ENCODE peak calls at places on chromosomes 3 and 15, in four cellular contexts. Q is PC-3, B is right lobe of liver, D is chondrocyte. X is an unnamed sample.

GRCh38 chr15:60444289-60444912 is 34.5 kb downstream of the ICE2 start:
- DNase-seq in B (no peak), D (no peak), Q (peak), X (no peak)

GRCh38 chr3:111989061-111989678 is 9.6 kb upstream of the TAGLN3 start:
- DNase-seq in D (no peak), B (no peak), Q (peak), X (no peak)

GRCh38 chr15:98321916-98322315 is 326.4 kb upstream of the IGF1R start:
- DNase-seq in B (no peak), D (no peak), Q (no peak), X (no peak)

GRCh38 chr15:82093774-82094211 is 48.0 kb upstream of the MEX3B start:
- DNase-seq in D (peak), Q (peak), B (no peak), X (no peak)

GRCh38 chr15:90402230-90402629 is 14.2 kb downstream of the IQGAP1 start:
- DNase-seq in Q (peak), B (no peak), D (no peak), X (peak)

GRCh38 chr3:147383617-147384016 is 22.7 kb downstream of the ZIC4 start:
- DNase-seq in B (no peak), Q (peak), D (no peak), X (no peak)

GRCh38 chr3:16427309-16427965 is 86.1 kb downstream of the RFTN1 start:
- DNase-seq in B (no peak), Q (peak), D (no peak), X (no peak)

GRCh38 chr3:1609416-1609815 is 489.2 kb upstream of the CNTN4 start:
- DNase-seq in B (no peak), D (no peak), Q (no peak), X (no peak)

GRCh38 chr15:77461486-77461885 is 40.8 kb downstream of the HMG20A start:
- DNase-seq in D (no peak), Q (no peak), B (no peak), X (no peak)

GRCh38 chr3:65338571-65338970 is 650.8 kb upstream of the ADAMTS9 start:
- DNase-seq in B (no peak), D (no peak), Q (peak), X (no peak)

GRCh38 chr3:120177907-120178306 is 83.7 kb upstream of the GSK3B start:
- DNase-seq in Q (peak), D (no peak), B (no peak), X (no peak)

GRCh38 chr3:13088020-13089006 is 15.1 kb upstream of the IQSEC1 start:
- DNase-seq in B (no peak), D (no peak), Q (no peak), X (no peak)

GRCh38 chr15:90037961-90038633 is 37.0 kb downstream of the ZNF710 start:
- DNase-seq in Q (no peak), D (peak), B (peak), X (peak)

GRCh38 chr3:71478568-71478967 is 105.0 kb downstream of the FOXP1 start:
- DNase-seq in B (no peak), Q (peak), D (no peak), X (peak)

GRCh38 chr3:14546041-14546440 is 5.9 kb upstream of the GRIP2 start:
- DNase-seq in D (peak), B (no peak), Q (no peak), X (no peak)

GRCh38 chr3:169028716-169029115 is 634.8 kb downstream of the MECOM start:
- DNase-seq in D (no peak), Q (peak), B (no peak), X (no peak)

GRCh38 chr15:49083471-49084284 is 37.4 kb upstream of the SECISBP2L start:
- DNase-seq in Q (no peak), D (no peak), B (no peak), X (no peak)

GRCh38 chr3:1139071-1139470 is 46.2 kb downstream of the CNTN6 start:
- DNase-seq in B (no peak), D (no peak), Q (no peak), X (no peak)

GRCh38 chr3:128487813-128488635 is 5.0 kb downstream of the GATA2 start:
- DNase-seq in D (peak), B (peak), Q (peak), X (no peak)

GRCh38 chr3:162170581-162170980 is 674.0 kb downstream of the OTOL1 start:
- DNase-seq in Q (peak), B (no peak), D (no peak), X (no peak)

GRCh38 chr15:80208758-80209734 is 43.0 kb downstream of the CTXND1 start:
- DNase-seq in Q (no peak), B (no peak), D (no peak), X (no peak)

GRCh38 chr15:70378126-70379031 is 280.7 kb upstream of the TLE3 start:
- DNase-seq in D (no peak), Q (no peak), B (no peak), X (no peak)

GRCh38 chr15:81012588-81012987 is 11.9 kb downstream of the TLNRD1 start:
- DNase-seq in D (no peak), Q (no peak), B (no peak), X (no peak)

GRCh38 chr3:156132313-156132712 is 11.9 kb downstream of the KCNAB1 start:
- DNase-seq in B (no peak), D (no peak), Q (no peak), X (no peak)

GRCh38 chr15:59150185-59150584 is 45.2 kb downstream of the CCNB2 start:
- DNase-seq in B (no peak), D (no peak), Q (no peak), X (no peak)

GRCh38 chr3:196159952-196160804 is 51.0 kb downstream of the ZDHHC19 start:
- DNase-seq in Q (peak), B (peak), D (peak), X (peak)

GRCh38 chr3:79818015-79818414 is 50.2 kb upstream of the ROBO1 start:
- DNase-seq in D (no peak), B (no peak), Q (no peak), X (no peak)

GRCh38 chr3:112303811-112304325 is 9.9 kb upstream of the SLC9C1 start:
- DNase-seq in B (no peak), D (no peak), Q (no peak), X (no peak)

GRCh38 chr15:29818141-29818540 is 4.1 kb downstream of the TJP1 start:
- DNase-seq in B (no peak), Q (peak), D (no peak), X (no peak)

GRCh38 chr3:45123030-45123429 is 23.1 kb downstream of the CDCP1 start:
- DNase-seq in Q (peak), D (no peak), B (no peak), X (peak)

GRCh38 chr15:88623632-88624031 is 2.5 kb downstream of the AEN start:
- DNase-seq in D (no peak), B (no peak), Q (no peak), X (no peak)

DNA sequence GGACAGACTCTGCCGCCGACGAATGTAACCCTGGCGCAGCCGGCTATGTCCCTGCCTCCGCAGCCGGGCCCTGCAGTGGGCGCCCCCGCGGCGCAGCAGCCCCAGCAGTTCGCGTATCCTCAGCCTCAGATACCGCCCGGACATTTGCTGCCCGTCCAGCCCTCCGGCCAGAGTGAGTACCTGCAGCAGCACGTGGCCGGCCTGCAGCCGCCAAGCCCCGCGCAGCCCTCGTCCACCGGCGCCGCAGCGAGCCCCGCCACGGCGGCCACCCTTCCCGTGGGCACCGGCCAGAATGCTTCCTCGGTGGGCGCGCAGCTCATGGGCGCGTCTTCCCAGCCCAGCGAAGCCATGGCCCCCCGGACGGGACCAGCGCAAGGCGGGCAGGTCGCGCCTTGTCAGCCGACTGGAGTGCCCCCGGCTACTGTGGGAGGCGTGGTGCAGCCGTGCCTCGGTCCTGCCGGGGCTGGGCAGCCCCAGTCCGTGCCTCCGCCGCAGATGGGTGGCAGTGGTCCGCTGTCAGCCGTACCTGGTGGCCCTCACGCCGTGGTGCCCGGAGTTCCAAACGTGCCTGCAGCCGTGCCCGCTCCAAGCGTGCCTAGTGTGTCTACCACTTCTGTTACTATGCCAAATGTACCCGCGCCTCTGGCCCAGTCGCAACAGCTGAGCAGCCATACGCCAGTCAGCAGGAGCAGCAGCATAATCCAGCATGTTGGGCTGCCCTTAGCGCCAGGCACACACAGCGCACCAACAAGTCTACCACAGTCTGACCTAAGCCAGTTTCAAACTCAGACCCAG is 2.4 kb downstream of the TSC22D2 start:
- DNase-seq in B (peak), D (peak), Q (peak), X (peak)
- TF ChIP-seq CTCF in B (no peak), D (peak), Q (no peak), X (peak)

GRCh38 chr3:177686671-177687070 is 489.4 kb upstream of the TBL1XR1 start:
- DNase-seq in Q (no peak), B (no peak), D (no peak), X (no peak)

GRCh38 chr3:177680442-177680821 is 483.1 kb upstream of the TBL1XR1 start:
- DNase-seq in Q (peak), D (no peak), B (no peak), X (no peak)

GRCh38 chr3:177681156-177681555 is 483.9 kb upstream of the TBL1XR1 start:
- DNase-seq in D (no peak), B (no peak), Q (no peak), X (no peak)

GRCh38 chr3:177681852-177682251 is 484.6 kb upstream of the TBL1XR1 start:
- DNase-seq in D (no peak), Q (no peak), B (no peak), X (no peak)

GRCh38 chr3:177683619-177684018 is 486.3 kb upstream of the TBL1XR1 start:
- DNase-seq in Q (no peak), B (no peak), D (no peak), X (no peak)
- TF ChIP-seq CTCF in Q (no peak), B (no peak), D (no peak), X (no peak)

DNA sequence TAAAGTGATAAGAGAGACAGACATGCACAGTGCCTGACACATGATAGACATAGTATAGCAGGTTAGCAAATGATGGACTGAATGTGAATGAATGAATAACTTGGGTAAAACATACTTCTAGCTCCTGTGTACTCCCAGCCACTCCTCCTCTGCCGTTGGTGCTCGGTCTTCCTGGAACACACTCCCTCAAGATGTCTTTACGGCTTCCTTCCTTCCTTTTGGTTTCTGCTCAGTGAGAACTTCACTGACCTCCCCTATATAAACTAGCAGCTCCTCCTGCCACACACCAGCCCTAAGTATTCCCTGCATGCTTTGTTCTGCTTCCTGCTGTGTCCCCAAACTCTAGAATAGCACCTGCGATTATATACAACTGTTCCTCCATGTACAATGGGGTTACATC is 50.2 kb downstream of the RAD54L2 start:
- DNase-seq in Q (no peak), D (no peak), B (no peak), X (no peak)
- TF ChIP-seq CTCF in Q (no peak), D (no peak), B (no peak), X (no peak)

GRCh38 chr3:62589078-62589477 is 215.7 kb upstream of the FEZF2 start:
- DNase-seq in B (no peak), Q (no peak), D (no peak), X (no peak)
- TF ChIP-seq CTCF in B (no peak), Q (peak), D (peak), X (no peak)

DNA sequence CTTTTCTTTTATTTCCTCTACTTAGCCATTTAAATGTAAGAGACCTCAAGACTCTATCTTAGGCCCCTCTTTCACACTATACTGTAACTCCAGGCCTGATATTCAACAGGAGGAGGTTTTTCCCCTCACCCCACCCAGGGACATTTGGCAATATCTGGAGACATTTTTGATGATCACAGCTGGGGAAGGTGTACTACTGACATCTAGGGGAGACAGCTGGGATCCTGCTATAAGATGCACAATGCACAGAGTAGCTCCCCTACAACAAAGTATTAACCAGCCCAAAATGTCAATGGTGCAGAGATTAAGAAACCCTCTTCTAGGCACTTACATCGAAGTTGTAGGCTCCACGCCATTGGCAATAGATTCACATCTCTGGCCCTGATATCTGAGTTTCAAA is 517.5 kb upstream of the UBE2E2 start:
- DNase-seq in Q (peak), B (no peak), D (no peak), X (no peak)
- TF ChIP-seq CTCF in Q (peak), B (no peak), D (peak), X (no peak)

GRCh38 chr3:126083913-126084514 is at the start of gene SLC41A3:
- DNase-seq in B (peak), D (no peak), Q (peak), X (peak)
- TF ChIP-seq CTCF in B (peak), D (peak), Q (peak), X (peak)

GRCh38 chr3:97940034-97940433 is 32.2 kb downstream of the RIOX2 start:
- DNase-seq in D (no peak), B (no peak), Q (peak), X (no peak)
- TF ChIP-seq CTCF in D (peak), B (no peak), Q (peak), X (no peak)

GRCh38 chr3:124972457-124972856 is 37.9 kb upstream of the MUC13 start:
- DNase-seq in B (no peak), D (no peak), Q (no peak), X (no peak)

GRCh38 chr3:124967964-124968363 is 33.4 kb upstream of the MUC13 start:
- DNase-seq in B (no peak), D (no peak), Q (no peak), X (no peak)

GRCh38 chr3:124966557-124967480 is 32.3 kb upstream of the MUC13 start:
- DNase-seq in D (no peak), B (no peak), Q (no peak), X (no peak)

GRCh38 chr3:124969963-124970722 is 35.6 kb upstream of the MUC13 start:
- DNase-seq in B (no peak), Q (no peak), D (no peak), X (no peak)

DNA sequence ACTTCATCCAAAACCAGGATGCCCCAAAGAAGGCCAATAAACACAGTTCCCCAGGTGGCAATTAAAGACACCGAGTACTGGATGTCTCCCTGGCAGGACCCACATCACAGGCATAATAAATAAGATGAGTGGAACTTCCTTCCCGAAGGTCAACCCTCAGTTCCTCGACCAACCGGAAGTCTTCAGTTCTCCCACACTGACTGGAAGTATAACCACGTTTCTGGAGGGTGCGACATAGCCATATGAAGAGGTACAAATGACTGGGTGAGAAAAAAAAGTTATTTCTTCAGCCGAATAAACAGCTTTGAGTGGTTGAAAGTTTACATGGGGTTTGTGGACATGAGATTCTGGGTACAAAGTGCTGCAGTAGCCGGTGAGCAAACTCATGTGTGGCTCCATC is 34.6 kb upstream of the MUC13 start:
- DNase-seq in D (no peak), B (no peak), Q (no peak), X (no peak)
- TF ChIP-seq CTCF in D (no peak), B (no peak), Q (no peak), X (no peak)

GRCh38 chr15:39442898-39443297 is 138.0 kb upstream of the THBS1 start:
- DNase-seq in D (no peak), B (no peak), Q (peak), X (no peak)
- TF ChIP-seq CTCF in D (no peak), B (no peak), Q (no peak), X (no peak)

DNA sequence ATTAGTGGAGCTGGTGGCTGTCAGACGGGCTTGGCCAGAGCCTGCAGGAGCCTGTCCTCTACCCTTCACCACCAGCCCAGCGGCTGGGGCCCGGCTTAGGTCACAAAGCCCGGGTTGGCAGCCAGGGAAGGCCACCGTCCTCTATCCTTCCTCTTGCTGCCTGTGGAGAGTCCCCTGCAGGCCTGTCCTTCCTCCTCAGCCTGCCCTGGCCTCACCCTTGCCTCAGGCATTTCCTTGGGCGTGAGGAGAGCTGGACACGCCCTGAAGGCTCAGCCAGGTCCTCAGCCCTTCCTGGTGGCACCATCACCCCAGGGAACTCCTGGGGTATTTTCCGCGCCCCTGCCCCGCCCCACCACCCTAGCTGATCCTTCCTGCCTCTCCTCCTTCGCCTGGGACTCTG is 7.7 kb downstream of the CHAC1 start:
- DNase-seq in B (no peak), Q (peak), D (no peak), X (no peak)
- TF ChIP-seq CTCF in B (no peak), Q (no peak), D (no peak), X (no peak)

X was measured in CD14-positive monocyte.